ENCODE peak calls at places on chromosomes 12 and 14, in five cellular contexts. One of them, this sample, is unnamed.

GRCh38 chr12:2384029-2384386 is 331.2 kb downstream of the CACNA1C start:
- DNase-seq in T follicular helper cell: no peak
- DNase-seq in HT1080: no peak
- DNase-seq in occipital lobe: no peak
- DNase-seq in non-pigmented ciliary epithelial cell: no peak
- DNase-seq in this sample: no peak

GRCh38 chr14:75101491-75101890 is 25.4 kb downstream of the NEK9 start:
- DNase-seq in non-pigmented ciliary epithelial cell: no peak
- DNase-seq in T follicular helper cell: no peak
- DNase-seq in HT1080: no peak
- DNase-seq in occipital lobe: no peak
- DNase-seq in this sample: no peak

GRCh38 chr14:99166506-99166905 is 105.5 kb downstream of the BCL11B start:
- DNase-seq in T follicular helper cell: no peak
- DNase-seq in HT1080: no peak
- DNase-seq in non-pigmented ciliary epithelial cell: no peak
- DNase-seq in occipital lobe: no peak
- DNase-seq in this sample: no peak

GRCh38 chr12:14846042-14846587 is 2.8 kb upstream of the ART4 start:
- DNase-seq in T follicular helper cell: no peak
- DNase-seq in HT1080: no peak
- DNase-seq in occipital lobe: no peak
- DNase-seq in non-pigmented ciliary epithelial cell: no peak
- DNase-seq in this sample: no peak

GRCh38 chr12:104060791-104061190 is 3.5 kb upstream of the HCFC2 start:
- DNase-seq in occipital lobe: no peak
- DNase-seq in non-pigmented ciliary epithelial cell: no peak
- DNase-seq in T follicular helper cell: no peak
- DNase-seq in HT1080: peak; percentile 20
- DNase-seq in this sample: no peak

GRCh38 chr12:15558915-15559528 is 230.2 kb downstream of the EPS8 start:
- DNase-seq in HT1080: peak; percentile 7
- DNase-seq in T follicular helper cell: no peak
- DNase-seq in non-pigmented ciliary epithelial cell: no peak
- DNase-seq in occipital lobe: no peak
- DNase-seq in this sample: peak; percentile 13

GRCh38 chr14:39025250-39025809 is 77.7 kb downstream of the SEC23A start:
- DNase-seq in non-pigmented ciliary epithelial cell: no peak
- DNase-seq in occipital lobe: no peak
- DNase-seq in HT1080: no peak
- DNase-seq in T follicular helper cell: no peak
- DNase-seq in this sample: no peak

GRCh38 chr14:74611672-74612345 is at the start of gene LTBP2:
- DNase-seq in T follicular helper cell: no peak
- DNase-seq in occipital lobe: no peak
- DNase-seq in non-pigmented ciliary epithelial cell: no peak
- DNase-seq in HT1080: no peak
- DNase-seq in this sample: peak; percentile 55

GRCh38 chr12:22684526-22685118 is 59.7 kb downstream of the ETNK1 start:
- DNase-seq in occipital lobe: no peak
- DNase-seq in non-pigmented ciliary epithelial cell: no peak
- DNase-seq in HT1080: peak; percentile 43
- DNase-seq in T follicular helper cell: no peak
- DNase-seq in this sample: peak; percentile 42

GRCh38 chr14:96166475-96167223 is 38.0 kb upstream of the BDKRB2 start:
- DNase-seq in T follicular helper cell: no peak
- DNase-seq in HT1080: no peak
- DNase-seq in non-pigmented ciliary epithelial cell: no peak
- DNase-seq in occipital lobe: no peak
- DNase-seq in this sample: peak; percentile 85

GRCh38 chr12:67780580-67781084 is 132.1 kb downstream of the DYRK2 start:
- DNase-seq in HT1080: no peak
- DNase-seq in T follicular helper cell: no peak
- DNase-seq in non-pigmented ciliary epithelial cell: no peak
- DNase-seq in occipital lobe: no peak
- DNase-seq in this sample: peak; percentile 46

GRCh38 chr12:83823386-83824045 is 1089.1 kb downstream of the SLC6A15 start:
- DNase-seq in HT1080: peak; percentile 65
- DNase-seq in T follicular helper cell: peak; percentile 4
- DNase-seq in occipital lobe: no peak
- DNase-seq in non-pigmented ciliary epithelial cell: no peak
- DNase-seq in this sample: peak; percentile 10

GRCh38 chr14:86943391-86944365 is 1049.3 kb downstream of the GALC start:
- DNase-seq in HT1080: no peak
- DNase-seq in T follicular helper cell: no peak
- DNase-seq in occipital lobe: no peak
- DNase-seq in non-pigmented ciliary epithelial cell: no peak
- DNase-seq in this sample: no peak

GRCh38 chr12:91346827-91347226 is 164.2 kb upstream of the DCN start:
- DNase-seq in non-pigmented ciliary epithelial cell: no peak
- DNase-seq in T follicular helper cell: no peak
- DNase-seq in occipital lobe: no peak
- DNase-seq in HT1080: no peak
- DNase-seq in this sample: no peak

GRCh38 chr12:113959096-113959495 is 7.0 kb downstream of the RBM19 start:
- DNase-seq in T follicular helper cell: no peak
- DNase-seq in occipital lobe: no peak
- DNase-seq in HT1080: no peak
- DNase-seq in non-pigmented ciliary epithelial cell: no peak
- DNase-seq in this sample: no peak

GRCh38 chr12:48441122-48441521 is 31.2 kb upstream of the ANP32D start:
- DNase-seq in non-pigmented ciliary epithelial cell: no peak
- DNase-seq in HT1080: no peak
- DNase-seq in T follicular helper cell: no peak
- DNase-seq in occipital lobe: no peak
- DNase-seq in this sample: no peak

GRCh38 chr12:122937622-122938091 is 28.6 kb downstream of the ABCB9 start:
- DNase-seq in non-pigmented ciliary epithelial cell: no peak
- DNase-seq in HT1080: no peak
- DNase-seq in T follicular helper cell: no peak
- DNase-seq in occipital lobe: no peak
- DNase-seq in this sample: peak; percentile 49

GRCh38 chr14:99278836-99279235 is 6.8 kb upstream of the BCL11B start:
- DNase-seq in occipital lobe: no peak
- DNase-seq in HT1080: no peak
- DNase-seq in non-pigmented ciliary epithelial cell: no peak
- DNase-seq in T follicular helper cell: no peak
- DNase-seq in this sample: no peak

GRCh38 chr14:63857467-63858030 is 4.7 kb downstream of the SYNE2 start:
- DNase-seq in occipital lobe: no peak
- DNase-seq in T follicular helper cell: peak; percentile 23
- DNase-seq in HT1080: peak; percentile 29
- DNase-seq in non-pigmented ciliary epithelial cell: no peak
- DNase-seq in this sample: peak; percentile 23

GRCh38 chr14:93936245-93936644 is 9.1 kb downstream of the FAM181A start:
- DNase-seq in HT1080: no peak
- DNase-seq in non-pigmented ciliary epithelial cell: no peak
- DNase-seq in T follicular helper cell: no peak
- DNase-seq in occipital lobe: no peak
- DNase-seq in this sample: no peak

GRCh38 chr14:91350813-91351507 is 66.7 kb downstream of the CCDC88C start:
- DNase-seq in non-pigmented ciliary epithelial cell: no peak
- DNase-seq in occipital lobe: no peak
- DNase-seq in HT1080: peak; percentile 66
- DNase-seq in T follicular helper cell: peak; percentile 34
- DNase-seq in this sample: no peak

GRCh38 chr12:28017126-28017872 is 44.8 kb upstream of the PTHLH start:
- DNase-seq in non-pigmented ciliary epithelial cell: no peak
- DNase-seq in occipital lobe: no peak
- DNase-seq in T follicular helper cell: no peak
- DNase-seq in HT1080: no peak
- DNase-seq in this sample: no peak

GRCh38 chr14:23195552-23196101 is 12.2 kb upstream of the SLC7A8 start:
- DNase-seq in non-pigmented ciliary epithelial cell: no peak
- DNase-seq in T follicular helper cell: no peak
- DNase-seq in HT1080: no peak
- DNase-seq in occipital lobe: no peak
- DNase-seq in this sample: no peak

GRCh38 chr14:23009939-23010718 is at the start of gene C14orf93:
- DNase-seq in non-pigmented ciliary epithelial cell: no peak
- DNase-seq in HT1080: peak; percentile 78
- DNase-seq in occipital lobe: peak; percentile 68
- DNase-seq in T follicular helper cell: peak; percentile 71
- DNase-seq in this sample: peak; percentile 65

GRCh38 chr12:27511031-27511722 is 12.8 kb upstream of the PPFIBP1 start:
- DNase-seq in T follicular helper cell: no peak
- DNase-seq in HT1080: no peak
- DNase-seq in non-pigmented ciliary epithelial cell: no peak
- DNase-seq in occipital lobe: no peak
- DNase-seq in this sample: no peak

GRCh38 chr14:50025776-50026175 is 90.6 kb downstream of the VCPKMT start:
- DNase-seq in HT1080: peak; percentile 64
- DNase-seq in T follicular helper cell: no peak
- DNase-seq in occipital lobe: no peak
- DNase-seq in non-pigmented ciliary epithelial cell: no peak
- DNase-seq in this sample: peak; percentile 63

GRCh38 chr14:80172380-80173055 is 38.8 kb downstream of the DIO2 start:
- DNase-seq in HT1080: peak; percentile 86
- DNase-seq in T follicular helper cell: no peak
- DNase-seq in non-pigmented ciliary epithelial cell: no peak
- DNase-seq in occipital lobe: no peak
- DNase-seq in this sample: no peak

GRCh38 chr12:15939111-15939510 is 28.0 kb downstream of the DERA start:
- DNase-seq in HT1080: peak; percentile 4
- DNase-seq in occipital lobe: no peak
- DNase-seq in T follicular helper cell: no peak
- DNase-seq in non-pigmented ciliary epithelial cell: no peak
- DNase-seq in this sample: no peak

GRCh38 chr12:23834076-23834475 is 115.4 kb downstream of the SOX5 start:
- DNase-seq in non-pigmented ciliary epithelial cell: no peak
- DNase-seq in occipital lobe: no peak
- DNase-seq in HT1080: no peak
- DNase-seq in T follicular helper cell: no peak
- DNase-seq in this sample: no peak